ENCODE peak calls at places on chromosomes 3 and 15, in eight cellular contexts. Z is transverse colon, K is AG04449, S is GM10248, B is endothelial cell, V is heart left ventricle, U is GM13976, C is ascending aorta. N is an unnamed sample.

GRCh38 chr15:67064607-67065530 is 533 bp upstream of the SMAD3 start:
- DNase-seq in U (peak), Z (peak), B (peak), C (no peak), S (peak), K (no peak), V (peak), N (peak)

GRCh38 chr3:124587053-124587408 is 143.2 kb upstream of the UMPS start:
- DNase-seq in C (no peak), U (no peak), K (no peak), V (no peak), Z (no peak), B (peak), S (no peak), N (peak)

GRCh38 chr3:170033489-170033888 is 4.3 kb upstream of the GPR160 start:
- DNase-seq in Z (peak), B (no peak), S (no peak), K (no peak), V (no peak), U (no peak), C (no peak), N (no peak)

GRCh38 chr3:64539451-64540196 is 148.2 kb downstream of the ADAMTS9 start:
- DNase-seq in S (no peak), U (no peak), C (no peak), B (peak), V (no peak), Z (peak), K (peak), N (no peak)

GRCh38 chr3:107757140-107757539 is 234.4 kb downstream of the BBX start:
- DNase-seq in B (no peak), C (no peak), K (no peak), Z (no peak), U (no peak), V (no peak), S (no peak), N (no peak)

GRCh38 chr15:45230246-45230965 is 21.6 kb upstream of the SLC28A2 start:
- DNase-seq in B (no peak), Z (no peak), V (no peak), C (no peak), U (no peak), K (no peak), S (no peak), N (no peak)

GRCh38 chr15:75508741-75509532 is 57.4 kb upstream of the SIN3A start:
- DNase-seq in U (peak), Z (no peak), C (no peak), V (no peak), K (no peak), S (peak), B (peak), N (peak)

GRCh38 chr3:58044656-58045055 is 36.4 kb downstream of the FLNB start:
- DNase-seq in B (no peak), C (no peak), V (no peak), S (no peak), K (no peak), Z (no peak), U (no peak), N (no peak)

GRCh38 chr15:48449734-48450133 is 118.5 kb downstream of the DUT start:
- DNase-seq in B (no peak), V (no peak), K (no peak), Z (no peak), C (no peak), S (no peak), U (no peak), N (no peak)

GRCh38 chr15:65374831-65375401 is 2.9 kb downstream of the IGDCC3 start:
- DNase-seq in V (no peak), U (no peak), C (no peak), Z (no peak), K (peak), S (no peak), B (no peak), N (no peak)

GRCh38 chr15:56871180-56871579 is 47.3 kb upstream of the TCF12 start:
- DNase-seq in Z (no peak), K (peak), S (no peak), C (no peak), U (no peak), V (no peak), B (no peak), N (peak)

GRCh38 chr15:77784361-77785292 is 151.9 kb upstream of the LINGO1 start:
- DNase-seq in S (peak), U (peak), Z (no peak), K (no peak), C (no peak), B (peak), V (no peak), N (peak)

GRCh38 chr15:38721549-38721948 is 156.9 kb upstream of the RASGRP1 start:
- DNase-seq in U (no peak), C (no peak), Z (no peak), V (no peak), S (no peak), K (no peak), B (no peak), N (no peak)

GRCh38 chr3:49454457-49454856 is 15.6 kb upstream of the DAG1 start:
- DNase-seq in V (no peak), B (no peak), C (no peak), K (no peak), S (peak), Z (no peak), U (peak), N (peak)

GRCh38 chr3:173912126-173912525 is 514.6 kb downstream of the NLGN1 start:
- DNase-seq in B (no peak), Z (no peak), S (no peak), C (no peak), K (no peak), V (no peak), U (no peak), N (no peak)

GRCh38 chr3:50168388-50168787 is 13.3 kb downstream of the SEMA3F start:
- DNase-seq in U (no peak), C (no peak), B (no peak), Z (no peak), V (no peak), S (no peak), K (no peak), N (no peak)

GRCh38 chr3:115330406-115330805 is 183.3 kb upstream of the ZBTB20 start:
- DNase-seq in K (peak), S (no peak), V (no peak), B (no peak), C (no peak), Z (no peak), U (no peak), N (peak)

GRCh38 chr3:164539215-164539614 is 539.1 kb downstream of the SI start:
- DNase-seq in V (no peak), K (no peak), U (no peak), B (no peak), S (no peak), C (no peak), Z (no peak), N (no peak)

GRCh38 chr15:63244399-63244798 is 33.0 kb upstream of the APH1B start:
- DNase-seq in V (no peak), C (no peak), B (no peak), Z (no peak), K (no peak), S (no peak), U (no peak), N (no peak)

GRCh38 chr15:54029076-54029475 is 50.8 kb downstream of the UNC13C start:
- DNase-seq in V (no peak), S (no peak), K (no peak), B (no peak), U (no peak), C (no peak), Z (no peak), N (no peak)

GRCh38 chr15:51312754-51313390 is 25.5 kb downstream of the CYP19A1 start:
- DNase-seq in S (no peak), V (no peak), B (no peak), C (no peak), K (no peak), U (no peak), Z (no peak), N (no peak)

GRCh38 chr15:93331545-93332117 is 242.6 kb upstream of the RGMA start:
- DNase-seq in S (no peak), C (no peak), Z (no peak), U (no peak), K (no peak), B (peak), V (no peak), N (no peak)

GRCh38 chr15:93333826-93334225 is 244.8 kb upstream of the RGMA start:
- DNase-seq in Z (no peak), U (no peak), V (no peak), B (peak), K (no peak), C (no peak), S (no peak), N (no peak)

GRCh38 chr15:93327364-93327763 is 238.4 kb upstream of the RGMA start:
- DNase-seq in U (no peak), C (no peak), S (no peak), Z (no peak), V (no peak), K (no peak), B (no peak), N (no peak)

GRCh38 chr15:93330862-93331544 is 242.0 kb upstream of the RGMA start:
- DNase-seq in B (no peak), U (no peak), S (no peak), Z (no peak), V (no peak), C (no peak), K (no peak), N (no peak)
- TF ChIP-seq CTCF in B (no peak), U (no peak), S (no peak), Z (no peak), V (no peak), C (no peak), K (no peak), N (no peak)

GRCh38 chr15:82111918-82112317 is 66.1 kb upstream of the MEX3B start:
- DNase-seq in S (no peak), V (no peak), C (no peak), B (no peak), K (no peak), Z (no peak), U (no peak), N (no peak)

GRCh38 chr15:82110144-82110543 is 64.3 kb upstream of the MEX3B start:
- DNase-seq in V (no peak), U (no peak), K (no peak), B (no peak), Z (no peak), S (no peak), C (no peak), N (no peak)

GRCh38 chr15:82105458-82106205 is 59.8 kb upstream of the MEX3B start:
- DNase-seq in V (no peak), K (peak), U (no peak), S (no peak), C (no peak), B (no peak), Z (no peak), N (peak)

GRCh38 chr15:82106671-82107070 is 60.9 kb upstream of the MEX3B start:
- DNase-seq in K (no peak), S (no peak), Z (no peak), B (no peak), V (no peak), U (no peak), C (no peak), N (no peak)

GRCh38 chr15:82108489-82109078 is 62.8 kb upstream of the MEX3B start:
- DNase-seq in B (peak), U (peak), V (peak), K (no peak), C (no peak), S (peak), Z (peak), N (peak)
- TF ChIP-seq CTCF in B (peak), U (peak), V (peak), K (peak), C (peak), S (peak), Z (peak), N (peak)

GRCh38 chr3:85337895-85338294 is 379.1 kb downstream of the CADM2 start:
- DNase-seq in V (no peak), B (no peak), S (no peak), Z (no peak), C (no peak), U (no peak), K (no peak), N (no peak)

GRCh38 chr3:85342915-85343314 is 384.1 kb downstream of the CADM2 start:
- DNase-seq in S (no peak), Z (no peak), C (no peak), K (no peak), V (no peak), U (peak), B (peak), N (peak)
- TF ChIP-seq CTCF in S (no peak), Z (no peak), C (no peak), K (no peak), V (no peak), U (no peak), B (no peak), N (peak)

GRCh38 chr3:134312873-134313838 is 61.1 kb downstream of the AMOTL2 start:
- DNase-seq in V (peak), B (peak), K (no peak), S (no peak), U (peak), Z (peak), C (no peak), N (peak)
- TF ChIP-seq CTCF in V (peak), B (peak), K (peak), S (peak), U (no peak), Z (no peak), C (peak), N (peak)

GRCh38 chr15:92747047-92747446 is 91.5 kb upstream of the FAM174B start:
- DNase-seq in V (no peak), Z (no peak), B (no peak), C (no peak), S (no peak), U (no peak), K (no peak), N (no peak)
- TF ChIP-seq CTCF in V (no peak), Z (no peak), B (no peak), C (no peak), S (no peak), U (no peak), K (no peak), N (no peak)

GRCh38 chr15:93019091-93019490 is 69.9 kb downstream of the RGMA start:
- DNase-seq in V (no peak), U (no peak), C (no peak), Z (no peak), B (no peak), S (no peak), K (no peak), N (no peak)

GRCh38 chr15:93019971-93020370 is 69.0 kb downstream of the RGMA start:
- DNase-seq in U (no peak), K (no peak), C (no peak), B (no peak), Z (no peak), V (no peak), S (no peak), N (no peak)

GRCh38 chr15:93020976-93021772 is 67.8 kb downstream of the RGMA start:
- DNase-seq in S (no peak), V (no peak), K (no peak), B (no peak), U (no peak), Z (no peak), C (no peak), N (no peak)

GRCh38 chr15:93017521-93017920 is 71.5 kb downstream of the RGMA start:
- DNase-seq in B (no peak), S (no peak), K (no peak), V (no peak), C (no peak), Z (no peak), U (no peak), N (no peak)

DNA sequence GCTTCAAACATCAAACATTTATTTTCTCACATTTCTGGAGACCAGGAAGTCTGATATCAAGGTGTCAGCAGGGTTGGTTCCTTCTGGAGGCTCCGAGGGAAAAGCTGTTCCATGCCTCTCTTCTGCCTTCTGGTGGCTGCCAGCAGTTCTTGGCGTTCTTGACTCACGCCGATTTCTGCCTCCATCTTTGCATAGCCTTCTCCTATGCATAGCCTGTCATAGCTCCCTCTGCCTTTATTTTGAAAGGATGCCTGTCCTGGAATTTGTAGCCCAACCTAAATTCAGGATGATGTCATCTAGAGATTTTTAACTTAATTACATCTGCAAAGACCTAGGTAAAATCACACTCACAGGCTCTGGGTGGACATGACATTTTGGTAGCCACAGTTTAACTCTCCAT is 70.4 kb downstream of the RGMA start:
- DNase-seq in V (no peak), B (no peak), S (no peak), C (no peak), U (no peak), Z (no peak), K (no peak), N (no peak)
- TF ChIP-seq CTCF in V (no peak), B (no peak), S (no peak), C (no peak), U (no peak), Z (no peak), K (no peak), N (no peak)

DNA sequence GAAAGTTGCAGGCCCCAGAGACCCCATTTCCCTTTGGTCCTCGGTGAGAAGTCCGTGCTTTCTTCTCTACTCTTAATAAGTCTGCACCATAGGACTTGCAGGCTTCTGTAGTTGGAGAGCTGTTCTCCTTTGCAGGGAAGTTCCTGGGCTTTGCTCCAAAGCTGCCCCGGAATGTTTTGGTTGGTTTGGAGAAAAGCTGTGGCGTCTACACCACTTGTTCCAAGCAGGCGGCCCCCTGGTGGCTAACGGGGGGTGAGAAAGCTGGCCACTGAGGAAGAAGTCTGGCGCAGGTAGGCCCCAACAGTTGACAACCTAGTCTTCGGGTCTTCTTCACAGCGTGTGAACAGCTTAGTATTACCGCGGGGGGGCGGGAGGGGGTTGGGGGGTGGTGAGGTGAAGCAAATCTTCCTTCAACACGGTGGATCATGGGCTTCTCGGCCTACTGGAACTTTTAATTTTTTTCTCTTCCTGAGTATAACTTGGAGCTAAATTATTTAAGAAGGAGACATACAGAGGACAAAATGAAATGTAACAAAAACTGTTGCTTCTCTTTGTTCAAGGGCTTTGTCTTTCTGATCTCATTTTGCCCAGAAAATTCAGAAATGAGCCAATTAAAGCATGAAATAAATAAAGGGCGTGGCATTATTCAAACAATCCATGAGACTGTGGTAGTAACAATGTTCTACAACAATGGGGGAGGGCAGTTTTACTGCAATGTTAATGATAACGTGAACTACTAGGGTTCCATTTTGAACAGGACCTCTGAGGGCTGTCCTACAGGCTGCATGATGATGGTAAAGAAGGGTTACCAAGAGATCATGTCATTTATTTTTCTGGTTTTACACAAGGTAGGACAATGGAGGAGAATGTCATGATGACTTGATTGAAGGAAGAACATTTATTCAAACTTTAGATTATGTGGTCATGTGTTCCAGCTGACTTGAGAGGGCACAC is 2.2 kb upstream of the THRB start:
- DNase-seq in U (no peak), Z (peak), V (peak), B (peak), C (peak), S (no peak), K (no peak), N (peak)
- TF ChIP-seq CTCF in U (no peak), Z (peak), V (peak), B (peak), C (peak), S (no peak), K (peak), N (peak)

DNA sequence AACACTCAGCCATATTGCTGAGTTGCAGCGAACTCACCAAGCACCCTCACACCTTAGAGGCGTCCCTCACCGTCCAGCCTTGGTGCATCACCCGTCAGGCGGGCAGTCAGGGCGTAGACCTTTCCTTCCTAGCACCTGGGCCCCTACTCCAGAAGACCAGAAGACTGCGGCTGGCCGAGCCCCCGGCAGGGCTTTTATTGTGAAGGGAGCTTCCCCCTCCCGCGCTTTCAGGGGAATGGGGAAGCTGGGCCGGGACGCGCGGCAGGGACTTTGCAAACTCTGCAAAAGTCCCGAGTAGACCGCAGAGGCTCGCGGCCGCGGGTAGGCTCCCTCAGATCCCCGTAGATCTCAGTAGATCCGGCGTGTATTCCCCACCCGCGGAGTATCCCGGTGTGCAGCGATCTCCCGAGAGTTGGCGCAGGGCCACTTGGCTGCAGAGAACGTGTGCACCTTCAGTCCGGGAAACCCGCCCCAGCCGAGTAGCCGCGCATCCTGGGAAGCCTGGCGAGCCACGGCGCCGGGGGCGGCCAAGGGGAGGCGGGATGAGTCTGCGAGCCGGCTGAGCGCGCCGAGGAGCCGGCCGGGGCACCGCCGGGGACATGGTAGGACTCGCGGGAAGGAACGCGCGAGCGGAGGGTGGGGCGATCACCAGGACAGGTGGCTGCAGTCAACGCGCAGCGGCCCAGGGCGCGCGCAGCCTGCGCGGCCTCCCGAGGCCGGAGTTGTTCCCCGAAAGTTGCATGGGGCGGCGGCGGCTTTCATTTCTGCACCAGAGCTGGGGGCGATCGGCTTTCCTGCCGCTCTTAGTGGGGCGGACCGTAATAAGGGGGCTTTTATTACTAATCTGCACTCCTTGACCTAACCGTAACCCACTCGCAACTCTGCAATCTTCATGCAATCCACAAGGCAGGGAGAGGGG is at the start of gene GASK1A:
- DNase-seq in B (peak), U (peak), K (no peak), C (no peak), Z (peak), V (peak), S (peak), N (peak)
- TF ChIP-seq CTCF in B (no peak), U (no peak), K (no peak), C (no peak), Z (no peak), V (no peak), S (no peak), N (no peak)

N was measured in Calu3.